ENCODE peak calls at places on chromosomes 16 and 17, in four cellular contexts. H is SK-N-SH, W is GM12878, V is HepG2. Q is an unnamed sample.
A peak's percentile ranks its signal among the peaks of the same experiment; 100 is the strongest.

GRCh38 chr17:82101767-82102679 is 4.0 kb upstream of the FASN start:
- DNase-seq in H (no peak), W (no peak), V (peak; percentile 87), Q (no peak)

GRCh38 chr16:83917152-83918120 is 18.5 kb downstream of the MLYCD start:
- DNase-seq in H (no peak), W (no peak), V (no peak), Q (no peak)

GRCh38 chr17:42378597-42379594 is 9.3 kb downstream of the STAT3 start:
- DNase-seq in H (no peak), W (peak; percentile 41), V (no peak), Q (no peak)

GRCh38 chr17:50708050-50709000 is 611 bp upstream of the ANKRD40 start:
- DNase-seq in H (no peak), W (peak; percentile 17), V (no peak), Q (no peak)

GRCh38 chr17:79942011-79942405 is 93.7 kb downstream of the TBC1D16 start:
- DNase-seq in H (no peak), W (no peak), V (no peak), Q (no peak)

GRCh38 chr17:1273492-1274242 is 3.4 kb downstream of the BHLHA9 start:
- DNase-seq in H (no peak), W (no peak), V (no peak), Q (no peak)

GRCh38 chr17:49745175-49746139 is 18.5 kb downstream of the FAM117A start:
- DNase-seq in H (no peak), W (no peak), V (no peak), Q (no peak)

GRCh38 chr17:68910789-68911431 is 44.3 kb downstream of the ABCA8 start:
- DNase-seq in H (no peak), W (no peak), V (no peak), Q (no peak)

GRCh38 chr16:27080870-27081269 is 14.1 kb downstream of the C16orf82 start:
- DNase-seq in H (peak; percentile 25), W (no peak), V (peak; percentile 43), Q (peak; percentile 29)

GRCh38 chr17:5545051-5545987 is 39.0 kb downstream of the NLRP1 start:
- DNase-seq in H (no peak), W (no peak), V (no peak), Q (no peak)

GRCh38 chr17:3985800-3986199 is 21.6 kb upstream of the ATP2A3 start:
- DNase-seq in H (peak; percentile 16), W (no peak), V (no peak), Q (no peak)

GRCh38 chr17:10178789-10179075 is 19.7 kb downstream of the GAS7 start:
- DNase-seq in H (no peak), W (no peak), V (no peak), Q (no peak)

GRCh38 chr17:58084317-58084981 is 1.2 kb downstream of the DYNLL2 start:
- DNase-seq in H (peak; percentile 67), W (peak; percentile 19), V (peak; percentile 75), Q (peak; percentile 56)

GRCh38 chr16:53781023-53781605 is 77.2 kb downstream of the FTO start:
- DNase-seq in H (no peak), W (no peak), V (peak; percentile 68), Q (no peak)

GRCh38 chr16:349211-349610 is 3.3 kb downstream of the AXIN1 start:
- DNase-seq in H (no peak), W (peak; percentile 50), V (no peak), Q (no peak)

GRCh38 chr17:70775667-70776066 is 606.3 kb downstream of the KCNJ2 start:
- DNase-seq in H (peak; percentile 28), W (no peak), V (no peak), Q (no peak)

GRCh38 chr16:78976212-78976611 is 624.3 kb downstream of the MAF start:
- DNase-seq in H (no peak), W (no peak), V (no peak), Q (no peak)

GRCh38 chr16:66942981-66943380 is 7.7 kb downstream of the CES2 start:
- DNase-seq in H (no peak), W (no peak), V (no peak), Q (no peak)

GRCh38 chr17:7021993-7022778 is 664 bp upstream of the BCL6B start:
- DNase-seq in H (peak; percentile 92), W (no peak), V (no peak), Q (no peak)

DNA sequence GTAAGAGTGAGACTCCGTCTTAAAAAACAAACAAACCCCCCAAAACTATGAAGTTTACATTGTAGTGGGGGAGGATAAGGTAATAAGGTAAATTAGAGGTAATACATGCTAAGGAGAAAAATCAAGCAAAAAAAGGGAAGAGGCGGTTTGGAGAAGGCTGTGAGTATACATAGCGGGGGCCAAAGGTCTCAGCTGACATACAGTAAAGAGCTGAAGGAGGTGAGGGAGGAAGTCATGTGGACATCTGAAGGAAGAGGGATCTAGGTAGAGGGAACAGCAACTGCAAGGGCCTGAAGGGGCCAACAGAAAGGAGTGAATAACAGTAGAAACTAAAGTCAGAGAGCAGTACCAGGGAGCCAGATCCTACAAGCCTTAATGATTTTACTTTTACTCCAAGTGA is 3.7 kb upstream of the MSL1 start:
- DNase-seq in H (no peak), W (no peak), V (no peak), Q (no peak)
- TF ChIP-seq ZBTB33 in H (no peak), W (no peak), V (no peak), Q (no peak)

DNA sequence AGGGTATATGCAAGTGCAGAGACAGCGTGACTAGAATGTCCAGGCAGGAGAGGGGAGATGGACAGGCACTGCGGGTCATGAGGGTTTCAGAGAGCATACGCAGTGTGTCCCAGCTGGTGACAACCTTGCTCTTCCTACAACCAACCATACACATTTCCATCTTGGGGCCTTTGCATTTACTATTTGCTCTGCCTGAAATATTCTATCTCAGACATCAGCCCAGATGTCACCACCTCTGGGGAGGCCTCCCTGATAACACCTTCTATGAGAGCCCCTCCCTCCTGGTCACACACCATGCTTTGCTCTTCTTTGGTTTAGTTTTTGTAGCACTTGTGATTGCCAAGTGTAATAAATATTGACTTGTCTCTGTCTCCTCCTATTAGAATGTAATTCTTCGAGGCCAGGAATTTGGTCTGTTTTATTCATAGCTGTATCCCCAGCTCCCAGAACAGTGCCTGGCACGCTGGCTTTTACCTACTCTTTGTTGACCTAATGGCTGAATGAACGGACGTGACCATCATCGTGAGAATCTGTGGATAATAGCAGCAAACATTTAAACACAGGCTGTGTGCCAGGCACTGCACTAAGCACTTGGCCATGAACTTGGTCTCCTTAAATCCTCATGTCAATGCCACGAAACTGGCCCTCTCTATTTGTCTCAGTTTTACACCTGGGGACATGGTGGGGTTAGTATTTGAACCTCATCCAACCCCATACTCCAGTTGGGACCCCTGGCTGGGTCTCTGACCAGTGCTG is 51.9 kb downstream of the PLCG2 start:
- DNase-seq in H (no peak), W (no peak), V (no peak), Q (no peak)
- H3K4me1 ChIP-seq in H (no peaks in the 10 kb centered on the region), W (peaks cover 87% of the 10 kb centered on the region), V (no peaks in the 10 kb centered on the region), Q (peaks cover 38% of the 10 kb centered on the region)

GRCh38 chr16:86363057-86363490 is 147.3 kb upstream of the FOXF1 start:
- DNase-seq in H (no peak), W (no peak), V (no peak), Q (no peak)

GRCh38 chr16:86363836-86364618 is 146.3 kb upstream of the FOXF1 start:
- DNase-seq in H (no peak), W (no peak), V (no peak), Q (no peak)

GRCh38 chr16:86367291-86368072 is 142.8 kb upstream of the FOXF1 start:
- DNase-seq in H (no peak), W (no peak), V (no peak), Q (no peak)

GRCh38 chr16:86364653-86365380 is 145.5 kb upstream of the FOXF1 start:
- DNase-seq in H (no peak), W (no peak), V (no peak), Q (no peak)

DNA sequence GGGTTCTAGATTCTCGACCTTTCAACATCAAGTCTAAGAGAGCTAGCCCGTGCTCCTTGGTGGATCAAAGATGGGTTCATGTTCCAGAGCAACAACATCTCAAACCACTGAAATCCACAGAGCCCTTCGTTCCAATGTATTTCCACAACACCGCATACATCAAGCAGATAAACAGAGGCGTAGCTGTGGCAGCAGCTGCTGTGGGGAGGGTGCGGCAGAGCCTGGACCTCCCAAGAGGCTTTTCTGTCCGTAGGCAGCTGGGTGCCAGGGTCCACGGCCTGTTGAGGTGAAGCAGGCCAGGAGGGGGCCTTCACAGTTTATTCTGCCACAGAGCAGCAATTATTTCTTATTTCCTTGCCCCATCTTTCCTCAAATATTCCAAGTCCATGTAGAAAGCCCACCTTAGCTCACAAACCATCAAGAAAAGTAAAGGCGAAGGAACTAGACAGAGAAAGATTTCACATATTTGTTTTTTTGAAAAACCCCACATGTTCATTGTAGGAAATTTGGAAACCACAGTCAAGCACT is 144.8 kb upstream of the FOXF1 start:
- DNase-seq in H (no peak), W (no peak), V (no peak), Q (no peak)
- TF ChIP-seq YY1 in H (no peak), W (no peak), V (no peak), Q (no peak)

GRCh38 chr16:20624882-20625807 is 49.0 kb upstream of the ACSM2B start:
- DNase-seq in H (no peak), W (no peak), V (no peak), Q (no peak)
- TF ChIP-seq ZBTB33 in H (no peak), W (no peak), V (no peak), Q (no peak)

Q was measured in HCT116.